ENCODE peak calls at places on chromosomes 16 and 17, in eight cellular contexts. One of them, this sample, is unnamed.

GRCh38 chr17:65364408-65364807 is 197.0 kb downstream of the AXIN2 start:
- DNase-seq in body of pancreas: no peak
- DNase-seq in Peyer's patch: no peak
- DNase-seq in adrenal gland: no peak
- DNase-seq in breast epithelium: no peak
- DNase-seq in transverse colon: no peak
- DNase-seq in IMR-90: no peak
- DNase-seq in HCT116: no peak
- DNase-seq in this sample: no peak

GRCh38 chr17:76578376-76578775 is 7.3 kb downstream of the ST6GALNAC2 start:
- DNase-seq in Peyer's patch: no peak
- DNase-seq in body of pancreas: no peak
- DNase-seq in HCT116: no peak
- DNase-seq in adrenal gland: no peak
- DNase-seq in transverse colon: no peak
- DNase-seq in breast epithelium: no peak
- DNase-seq in IMR-90: peak; percentile 44
- DNase-seq in this sample: no peak

GRCh38 chr17:65332375-65332774 is 195.2 kb downstream of the RGS9 start:
- DNase-seq in breast epithelium: no peak
- DNase-seq in Peyer's patch: no peak
- DNase-seq in IMR-90: peak; percentile 66
- DNase-seq in body of pancreas: no peak
- DNase-seq in HCT116: peak; percentile 50
- DNase-seq in adrenal gland: no peak
- DNase-seq in transverse colon: no peak
- DNase-seq in this sample: no peak

GRCh38 chr16:23950898-23951297 is 115.1 kb downstream of the PRKCB start:
- DNase-seq in breast epithelium: no peak
- DNase-seq in IMR-90: no peak
- DNase-seq in Peyer's patch: no peak
- DNase-seq in transverse colon: no peak
- DNase-seq in HCT116: no peak
- DNase-seq in body of pancreas: no peak
- DNase-seq in adrenal gland: no peak
- DNase-seq in this sample: no peak

GRCh38 chr16:84986102-84986501 is 25.2 kb downstream of the ZDHHC7 start:
- DNase-seq in body of pancreas: no peak
- DNase-seq in adrenal gland: no peak
- DNase-seq in Peyer's patch: no peak
- DNase-seq in IMR-90: no peak
- DNase-seq in breast epithelium: no peak
- DNase-seq in HCT116: no peak
- DNase-seq in transverse colon: no peak
- DNase-seq in this sample: no peak

GRCh38 chr16:27346818-27347217 is 33.0 kb downstream of the IL4R start:
- DNase-seq in IMR-90: no peak
- DNase-seq in HCT116: no peak
- DNase-seq in breast epithelium: no peak
- DNase-seq in transverse colon: no peak
- DNase-seq in adrenal gland: no peak
- DNase-seq in Peyer's patch: no peak
- DNase-seq in body of pancreas: no peak
- DNase-seq in this sample: no peak

GRCh38 chr16:35689764-35690163 is 2230.4 kb downstream of the TP53TG3F start:
- DNase-seq in body of pancreas: no peak
- DNase-seq in adrenal gland: no peak
- DNase-seq in HCT116: no peak
- DNase-seq in breast epithelium: no peak
- DNase-seq in Peyer's patch: no peak
- DNase-seq in IMR-90: no peak
- DNase-seq in transverse colon: no peak
- DNase-seq in this sample: no peak

GRCh38 chr17:70906808-70907207 is 737.5 kb downstream of the KCNJ2 start:
- DNase-seq in body of pancreas: no peak
- DNase-seq in breast epithelium: no peak
- DNase-seq in adrenal gland: no peak
- DNase-seq in HCT116: no peak
- DNase-seq in transverse colon: no peak
- DNase-seq in Peyer's patch: no peak
- DNase-seq in IMR-90: peak; percentile 62
- DNase-seq in this sample: no peak

GRCh38 chr16:4365014-4365406 is 6.6 kb upstream of the VASN start:
- DNase-seq in IMR-90: no peak
- DNase-seq in adrenal gland: no peak
- DNase-seq in transverse colon: no peak
- DNase-seq in Peyer's patch: peak; percentile 58
- DNase-seq in HCT116: no peak
- DNase-seq in body of pancreas: no peak
- DNase-seq in breast epithelium: no peak
- DNase-seq in this sample: no peak

GRCh38 chr17:66549312-66549705 is 246.9 kb downstream of the PRKCA start:
- DNase-seq in HCT116: no peak
- DNase-seq in transverse colon: no peak
- DNase-seq in IMR-90: peak; percentile 63
- DNase-seq in breast epithelium: no peak
- DNase-seq in adrenal gland: no peak
- DNase-seq in Peyer's patch: no peak
- DNase-seq in body of pancreas: no peak
- DNase-seq in this sample: no peak

GRCh38 chr16:15701367-15701766 is 51.3 kb downstream of the NDE1 start:
- DNase-seq in body of pancreas: no peak
- DNase-seq in breast epithelium: no peak
- DNase-seq in HCT116: no peak
- DNase-seq in adrenal gland: no peak
- DNase-seq in transverse colon: no peak
- DNase-seq in Peyer's patch: no peak
- DNase-seq in IMR-90: no peak
- DNase-seq in this sample: no peak

GRCh38 chr16:80158766-80159165 is 382.0 kb upstream of the DYNLRB2 start:
- DNase-seq in transverse colon: no peak
- DNase-seq in Peyer's patch: no peak
- DNase-seq in body of pancreas: no peak
- DNase-seq in adrenal gland: no peak
- DNase-seq in IMR-90: peak; percentile 87
- DNase-seq in HCT116: no peak
- DNase-seq in breast epithelium: no peak
- DNase-seq in this sample: no peak

GRCh38 chr16:2325181-2325580 is 15.3 kb downstream of the ABCA3 start:
- DNase-seq in body of pancreas: no peak
- DNase-seq in IMR-90: no peak
- DNase-seq in HCT116: no peak
- DNase-seq in Peyer's patch: no peak
- DNase-seq in adrenal gland: no peak
- DNase-seq in transverse colon: no peak
- DNase-seq in breast epithelium: no peak
- DNase-seq in this sample: no peak

DNA sequence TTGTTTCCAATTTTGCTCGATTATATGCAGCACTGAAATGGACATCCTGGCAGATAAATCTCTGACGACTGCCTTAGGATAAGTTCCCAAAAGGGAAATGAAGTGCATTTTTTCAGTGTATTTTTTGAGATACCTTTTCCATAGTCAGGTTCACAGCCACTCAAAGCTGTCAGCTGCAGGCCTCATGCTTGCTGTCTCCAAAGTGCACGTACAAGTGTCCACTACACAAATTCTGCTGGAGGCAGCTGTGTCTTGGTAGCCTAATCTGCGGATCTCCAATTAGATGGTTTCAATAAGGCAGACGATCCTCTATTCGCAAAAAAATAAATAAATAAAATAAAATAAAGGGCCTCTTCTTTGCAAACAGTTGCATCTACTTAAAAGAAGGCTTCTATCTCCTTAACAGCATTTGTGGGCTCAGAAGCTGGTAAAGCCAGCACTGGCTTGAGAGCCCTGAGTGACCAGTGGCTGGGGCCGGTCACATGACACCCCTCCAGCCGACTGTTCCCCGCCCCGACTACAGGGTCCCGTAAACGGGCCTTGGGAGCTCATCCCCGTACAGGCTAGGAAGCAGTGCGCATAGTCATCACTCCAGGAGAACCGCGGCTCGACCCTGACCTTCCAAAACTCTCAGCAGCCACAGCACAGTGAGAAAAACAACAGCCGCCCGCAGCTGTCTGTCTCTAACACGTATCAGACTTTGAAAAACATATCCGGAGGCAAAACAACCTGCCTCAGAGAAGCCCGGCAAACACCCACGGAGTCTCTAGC is 18.8 kb downstream of the RPH3AL start:
- DNase-seq in transverse colon: peak; percentile 67
- DNase-seq in Peyer's patch: peak; percentile 26
- DNase-seq in body of pancreas: peak; percentile 86
- DNase-seq in HCT116: no peak
- DNase-seq in IMR-90: peak; percentile 33
- DNase-seq in adrenal gland: peak; percentile 97
- DNase-seq in breast epithelium: no peak
- DNase-seq in this sample: peak; percentile 72
- TF ChIP-seq POLR2A in transverse colon: peak; percentile 35
- TF ChIP-seq POLR2A in Peyer's patch: no peak
- TF ChIP-seq POLR2A in body of pancreas: peak; percentile 73
- TF ChIP-seq POLR2A in HCT116: no peak
- TF ChIP-seq POLR2A in IMR-90: no peak
- TF ChIP-seq POLR2A in adrenal gland: peak; percentile 88
- TF ChIP-seq POLR2A in breast epithelium: no peak
- TF ChIP-seq POLR2A in this sample: no peak

DNA sequence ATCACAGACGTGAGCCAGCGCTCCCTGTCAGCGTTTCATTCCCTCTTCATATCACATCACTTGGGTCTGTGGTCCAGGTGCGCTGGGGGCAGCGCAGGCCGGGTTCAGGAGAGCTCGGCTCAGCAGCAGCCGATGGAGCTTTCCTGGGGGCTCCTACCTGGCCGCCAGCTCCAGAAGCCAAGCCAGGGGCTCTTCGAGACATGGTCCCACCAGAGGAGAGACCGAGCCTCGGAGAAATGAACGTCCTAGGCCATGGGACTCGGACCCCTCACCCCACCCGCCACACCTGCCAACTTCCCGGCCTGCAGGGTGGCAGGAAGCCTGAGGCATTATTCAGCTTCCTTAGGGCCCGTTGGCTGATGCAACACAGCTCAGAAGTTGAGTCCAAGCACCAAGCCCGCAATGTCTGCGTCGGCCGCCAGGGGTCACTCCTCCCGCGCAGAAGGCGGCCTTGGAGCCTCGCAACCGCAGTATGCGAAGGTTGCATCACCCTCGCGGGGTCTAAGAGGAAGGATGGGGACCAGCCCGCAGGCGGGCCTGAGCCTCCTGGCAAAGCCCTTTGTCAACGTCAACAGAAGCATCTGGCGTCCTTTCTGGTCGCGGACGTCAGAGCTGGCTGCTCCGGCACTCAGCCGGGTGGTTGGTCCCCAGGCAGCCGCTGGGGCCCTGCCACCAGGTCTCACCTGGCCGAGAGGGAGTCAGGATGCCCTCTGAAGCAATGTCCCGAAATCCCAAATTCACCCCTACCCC is 13.2 kb upstream of the KLHDC4 start:
- DNase-seq in Peyer's patch: peak; percentile 88
- DNase-seq in IMR-90: peak; percentile 96
- DNase-seq in HCT116: peak; percentile 94
- DNase-seq in adrenal gland: peak; percentile 84
- DNase-seq in body of pancreas: peak; percentile 90
- DNase-seq in transverse colon: peak; percentile 93
- DNase-seq in breast epithelium: peak; percentile 87
- DNase-seq in this sample: peak; percentile 80
- H3K27ac ChIP-seq in Peyer's patch: peak overlapping the region; percentile 57
- H3K27ac ChIP-seq in IMR-90: peak overlapping the region; percentile 88
- H3K27ac ChIP-seq in HCT116: peak overlapping the region; percentile 72
- H3K27ac ChIP-seq in adrenal gland: no peak overlapping the region
- H3K27ac ChIP-seq in body of pancreas: peak overlapping the region; percentile 23
- H3K27ac ChIP-seq in transverse colon: peak overlapping the region; percentile 30
- H3K27ac ChIP-seq in breast epithelium: no peak overlapping the region
- H3K27ac ChIP-seq in this sample: no peak overlapping the region

GRCh38 chr17:68512247-68512966 is at the start of gene PRKAR1A:
- DNase-seq in HCT116: peak; percentile 94
- DNase-seq in IMR-90: peak; percentile 95
- DNase-seq in Peyer's patch: peak; percentile 92
- DNase-seq in body of pancreas: peak; percentile 93
- DNase-seq in breast epithelium: peak; percentile 94
- DNase-seq in adrenal gland: peak; percentile 94
- DNase-seq in transverse colon: peak; percentile 97
- DNase-seq in this sample: peak; percentile 92
- TF ChIP-seq POLR2A in HCT116: peak; percentile 37
- TF ChIP-seq POLR2A in IMR-90: peak; percentile 94
- TF ChIP-seq POLR2A in Peyer's patch: peak; percentile 88
- TF ChIP-seq POLR2A in body of pancreas: peak; percentile 90
- TF ChIP-seq POLR2A in breast epithelium: peak; percentile 80
- TF ChIP-seq POLR2A in adrenal gland: peak; percentile 92
- TF ChIP-seq POLR2A in transverse colon: peak; percentile 87
- TF ChIP-seq POLR2A in this sample: peak; percentile 98

GRCh38 chr16:706189-707061 is 824 bp upstream of the FBXL16 start:
- DNase-seq in body of pancreas: no peak
- DNase-seq in IMR-90: no peak
- DNase-seq in HCT116: no peak
- DNase-seq in adrenal gland: no peak
- DNase-seq in Peyer's patch: no peak
- DNase-seq in breast epithelium: no peak
- DNase-seq in transverse colon: no peak
- DNase-seq in this sample: no peak
- H3K27ac ChIP-seq in body of pancreas: no peak overlapping the region
- H3K27ac ChIP-seq in IMR-90: no peak overlapping the region
- H3K27ac ChIP-seq in HCT116: peak overlapping the region; percentile 18
- H3K27ac ChIP-seq in adrenal gland: no peak overlapping the region
- H3K27ac ChIP-seq in Peyer's patch: no peak overlapping the region
- H3K27ac ChIP-seq in breast epithelium: no peak overlapping the region
- H3K27ac ChIP-seq in transverse colon: no peak overlapping the region
- H3K27ac ChIP-seq in this sample: no peak overlapping the region

DNA sequence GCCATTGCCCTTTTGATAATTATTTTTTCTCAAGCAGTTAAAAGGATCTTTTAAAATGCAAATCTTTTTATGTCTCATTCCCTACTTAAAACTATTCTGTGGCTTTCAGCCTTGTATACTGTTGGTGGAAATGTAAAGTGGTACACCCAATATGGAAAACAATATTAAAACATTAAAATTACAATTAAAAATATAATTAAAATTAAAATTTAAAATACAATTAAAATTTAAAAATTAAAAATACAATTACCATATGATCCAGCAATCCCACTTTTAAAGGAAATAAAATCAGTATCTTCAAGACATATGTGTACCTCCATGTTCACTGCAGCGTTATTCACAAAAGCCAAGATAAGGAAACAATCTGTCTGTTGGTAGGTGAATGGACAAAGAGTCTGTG is 340.8 kb upstream of the TOM1L1 start:
- DNase-seq in adrenal gland: no peak
- DNase-seq in IMR-90: no peak
- DNase-seq in Peyer's patch: no peak
- DNase-seq in HCT116: no peak
- DNase-seq in body of pancreas: no peak
- DNase-seq in transverse colon: no peak
- DNase-seq in breast epithelium: no peak
- DNase-seq in this sample: no peak
- TF ChIP-seq POLR2A in adrenal gland: no peak
- TF ChIP-seq POLR2A in IMR-90: no peak
- TF ChIP-seq POLR2A in Peyer's patch: no peak
- TF ChIP-seq POLR2A in HCT116: no peak
- TF ChIP-seq POLR2A in body of pancreas: no peak
- TF ChIP-seq POLR2A in transverse colon: no peak
- TF ChIP-seq POLR2A in breast epithelium: no peak
- TF ChIP-seq POLR2A in this sample: no peak

This sample was measured in tibial nerve.